ENCODE peak calls at places on chromosomes 5 and 9, in four cellular contexts. V is H1, B is HepG2, H is WTC11. Z is an unnamed sample.

GRCh38 chr9:126111556-126111955 is 215.1 kb upstream of the MVB12B start:
- DNase-seq in B (no peak), V (no peak), H (no peak), Z (no peak)

GRCh38 chr5:17216176-17216973 is 1.1 kb upstream of the BASP1 start:
- DNase-seq in B (peak; percentile 42), V (peak; percentile 84), H (peak; percentile 81), Z (peak; percentile 21)

GRCh38 chr9:94111446-94111845 is 27.2 kb downstream of the PTPDC1 start:
- DNase-seq in V (no peak), B (no peak), H (no peak), Z (no peak)

GRCh38 chr5:55421074-55421529 is 113.3 kb downstream of the MTREX start:
- DNase-seq in B (no peak), H (no peak), V (no peak), Z (no peak)

GRCh38 chr5:115815693-115816225 is 700 bp downstream of the CDO1 start:
- DNase-seq in B (no peak), V (peak; percentile 66), H (peak; percentile 39), Z (no peak)

GRCh38 chr5:135193213-135194125 is 159.4 kb upstream of the PITX1 start:
- DNase-seq in B (no peak), H (no peak), V (peak; percentile 33), Z (no peak)

GRCh38 chr5:26833596-26833995 is 204.8 kb downstream of the CDH9 start:
- DNase-seq in B (no peak), H (no peak), V (no peak), Z (no peak)

GRCh38 chr9:125992557-125992956 is 245.4 kb downstream of the PBX3 start:
- DNase-seq in V (no peak), B (no peak), H (no peak), Z (no peak)

GRCh38 chr9:81388831-81389230 is 300.5 kb downstream of the TLE1 start:
- DNase-seq in H (no peak), B (no peak), V (no peak), Z (no peak)

GRCh38 chr9:81382281-81382680 is 307.1 kb downstream of the TLE1 start:
- DNase-seq in B (no peak), H (no peak), V (no peak), Z (no peak)

GRCh38 chr9:81387360-81387759 is 302.0 kb downstream of the TLE1 start:
- DNase-seq in B (no peak), H (no peak), V (no peak), Z (no peak)

GRCh38 chr9:81381694-81382093 is 307.7 kb downstream of the TLE1 start:
- DNase-seq in B (no peak), H (no peak), V (no peak), Z (no peak)

GRCh38 chr9:81384911-81385310 is 304.4 kb downstream of the TLE1 start:
- DNase-seq in H (no peak), V (no peak), B (no peak), Z (no peak)
- TF ChIP-seq JUN in H (no peak), V (no peak), B (no peak), Z (no peak)

DNA sequence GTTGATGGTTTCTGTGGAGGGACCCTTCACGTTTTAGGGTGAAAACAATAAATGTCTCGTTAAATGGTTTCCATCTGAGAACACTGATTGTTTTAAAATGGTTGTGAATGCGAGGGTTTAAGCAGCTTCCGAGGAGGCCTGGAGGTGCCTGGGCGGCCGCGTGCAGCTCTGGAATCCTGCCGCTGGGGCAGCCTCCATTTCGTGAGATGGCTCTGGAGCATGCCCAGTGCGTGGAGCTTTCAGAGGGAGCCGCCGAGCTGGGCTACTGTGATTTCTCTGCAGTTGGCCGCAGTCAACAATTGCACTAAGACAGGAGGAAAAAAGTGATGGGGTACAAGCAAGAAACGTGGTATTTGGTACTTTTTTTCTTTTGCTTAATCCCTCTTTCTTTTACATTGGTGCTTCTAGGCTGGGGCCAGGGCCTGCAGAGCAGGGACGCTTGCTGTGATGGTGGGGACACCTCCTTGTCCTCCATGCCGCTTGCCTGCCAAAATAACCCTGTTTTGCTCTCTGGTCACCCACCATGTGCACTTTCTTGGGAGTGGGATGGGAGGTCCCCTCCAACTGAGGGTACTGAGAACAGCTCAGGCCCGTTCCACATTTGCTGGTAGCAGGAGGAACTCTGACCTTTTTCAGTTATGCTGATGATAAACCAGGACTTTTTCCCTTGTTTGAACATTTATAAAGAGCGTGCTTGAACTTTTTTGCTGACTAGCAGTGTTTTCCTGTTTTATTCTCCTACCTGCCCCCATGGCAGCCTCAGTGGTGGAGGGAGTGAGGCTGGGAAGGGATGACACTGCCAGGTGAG is 47.1 kb downstream of the EHMT1 start:
- DNase-seq in V (no peak), B (no peak), H (peak; percentile 66), Z (no peak)
- TF ChIP-seq ATF3 in V (no peak), B (no peak), H (no peak), Z (no peak)

GRCh38 chr5:173498286-173498685 is 118.2 kb downstream of the BOD1 start:
- DNase-seq in V (peak; percentile 39), B (no peak), H (no peak), Z (no peak)
- TF ChIP-seq JUN in V (no peak), B (no peak), H (no peak), Z (no peak)

GRCh38 chr5:76450059-76450458 is 47.0 kb downstream of the IQGAP2 start:
- DNase-seq in H (no peak), V (no peak), B (no peak), Z (no peak)
- TF ChIP-seq ATF3 in H (no peak), V (no peak), B (no peak), Z (no peak)

DNA sequence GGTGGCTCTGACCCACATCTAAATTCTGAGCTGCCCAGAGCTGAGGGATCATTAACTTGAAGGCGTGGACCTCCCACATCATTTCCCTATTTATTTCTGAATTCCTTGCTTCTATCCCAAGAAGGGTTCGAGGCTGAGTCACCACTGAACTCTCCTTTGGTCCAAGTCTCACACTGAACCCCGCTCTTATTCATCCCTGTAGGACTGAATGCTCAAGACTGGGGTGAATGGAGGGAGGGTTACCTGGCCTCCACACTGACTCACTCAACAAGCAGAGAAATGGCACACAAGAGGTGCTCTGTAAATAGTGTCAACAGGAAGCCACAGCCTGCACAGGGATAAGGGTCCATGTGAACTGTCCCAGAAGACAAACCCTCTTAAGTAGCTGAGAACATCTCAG is 79.1 kb upstream of the FSTL4 start:
- DNase-seq in B (no peak), V (no peak), H (no peak), Z (no peak)
- TF ChIP-seq JUN in B (no peak), V (no peak), H (no peak), Z (no peak)

Z was measured in K562.